ENCODE peak calls at places on chromosomes 16 and 17, in five cellular contexts. G is GM12878, Y is A549, V is SK-N-SH, N is K562. W is an unnamed sample.

GRCh38 chr17:81400154-81400938 is 5.1 kb downstream of the BAHCC1 start:
- DNase-seq in Y (peak; percentile 68), N (peak; percentile 71), G (no peak), V (no peak), W (peak; percentile 60)

GRCh38 chr16:89152831-89153700 is 18.5 kb upstream of the CDH15 start:
- DNase-seq in Y (no peak), N (no peak), G (no peak), V (no peak), W (no peak)

GRCh38 chr16:21301168-21301894 is 23.2 kb upstream of the CRYM start:
- DNase-seq in V (peak; percentile 90), G (peak; percentile 66), Y (peak; percentile 93), N (peak; percentile 85), W (peak; percentile 61)

GRCh38 chr17:64032081-64032480 is 11.6 kb upstream of the ICAM2 start:
- DNase-seq in Y (no peak), V (no peak), G (no peak), N (no peak), W (peak; percentile 34)

GRCh38 chr17:66711403-66711802 is 123.5 kb upstream of the CACNG5 start:
- DNase-seq in G (no peak), N (no peak), V (no peak), Y (no peak), W (no peak)

GRCh38 chr17:50935201-50936124 is 69.3 kb upstream of the TOB1 start:
- DNase-seq in Y (peak; percentile 98), G (no peak), N (no peak), V (no peak), W (no peak)

GRCh38 chr16:1960665-1961630 is 1.6 kb downstream of the NDUFB10 start:
- DNase-seq in V (no peak), G (no peak), N (no peak), Y (peak; percentile 72), W (peak; percentile 50)

GRCh38 chr16:89100601-89101302 is 7.1 kb downstream of the ACSF3 start:
- DNase-seq in G (no peak), Y (no peak), N (no peak), V (no peak), W (no peak)

GRCh38 chr16:30406911-30407793 is at the start of gene ZNF771:
- DNase-seq in G (no peak), V (peak; percentile 96), Y (peak; percentile 90), N (peak; percentile 94), W (peak; percentile 76)

GRCh38 chr17:74822329-74823175 is 37.1 kb downstream of the GRIN2C start:
- DNase-seq in V (no peak), G (no peak), Y (no peak), N (no peak), W (no peak)

GRCh38 chr16:88923926-88924833 is 52.8 kb downstream of the CBFA2T3 start:
- DNase-seq in G (no peak), N (no peak), V (no peak), Y (no peak), W (no peak)

GRCh38 chr16:47721016-47721673 is 260.0 kb downstream of the PHKB start:
- DNase-seq in N (no peak), Y (no peak), V (no peak), G (no peak), W (no peak)

GRCh38 chr17:13410214-13410613 is 191.5 kb downstream of the HS3ST3A1 start:
- DNase-seq in N (no peak), V (no peak), G (no peak), Y (no peak), W (no peak)

GRCh38 chr17:29243792-29244191 is 2.9 kb upstream of the CRYBA1 start:
- DNase-seq in V (peak; percentile 80), G (no peak), Y (peak; percentile 83), N (peak; percentile 46), W (peak; percentile 44)

GRCh38 chr17:43791589-43791988 is 11.4 kb downstream of the CFAP97D1 start:
- DNase-seq in N (peak; percentile 57), Y (peak; percentile 71), V (peak; percentile 55), G (no peak), W (peak; percentile 49)

GRCh38 chr17:50676065-50676975 is 31.4 kb downstream of the ANKRD40 start:
- DNase-seq in N (no peak), V (no peak), G (no peak), Y (no peak), W (no peak)

GRCh38 chr16:15949210-15950166 is at the start of gene ABCC1:
- DNase-seq in N (peak; percentile 87), G (no peak), V (peak; percentile 95), Y (peak; percentile 65), W (no peak)

GRCh38 chr17:3647251-3647650 is 10.7 kb downstream of the CTNS start:
- DNase-seq in N (no peak), Y (no peak), G (no peak), V (no peak), W (no peak)

GRCh38 chr17:49834118-49834743 is 13.6 kb downstream of the TAC4 start:
- DNase-seq in G (no peak), V (no peak), Y (no peak), N (no peak), W (peak; percentile 46)

GRCh38 chr16:19696312-19696711 is 21.7 kb downstream of the KNOP1 start:
- DNase-seq in G (no peak), V (no peak), N (peak; percentile 57), Y (peak; percentile 82), W (peak; percentile 88)

GRCh38 chr16:29900102-29900887 is at the start of gene ASPHD1:
- DNase-seq in G (no peak), N (peak; percentile 91), V (peak; percentile 92), Y (peak; percentile 77), W (peak; percentile 86)

GRCh38 chr16:56632848-56633365 is 448 bp downstream of the MT1M start:
- DNase-seq in V (no peak), N (no peak), Y (no peak), G (no peak), W (no peak)

GRCh38 chr16:56631197-56631596 is 1.3 kb upstream of the MT1M start:
- DNase-seq in N (no peak), G (no peak), V (no peak), Y (no peak), W (no peak)

GRCh38 chr16:56631832-56632159 is 663 bp upstream of the MT1M start:
- DNase-seq in Y (no peak), G (no peak), V (no peak), N (no peak), W (no peak)

GRCh38 chr16:56633535-56633934 is 1.1 kb downstream of the MT1M start:
- DNase-seq in V (no peak), G (no peak), N (no peak), Y (no peak), W (no peak)

DNA sequence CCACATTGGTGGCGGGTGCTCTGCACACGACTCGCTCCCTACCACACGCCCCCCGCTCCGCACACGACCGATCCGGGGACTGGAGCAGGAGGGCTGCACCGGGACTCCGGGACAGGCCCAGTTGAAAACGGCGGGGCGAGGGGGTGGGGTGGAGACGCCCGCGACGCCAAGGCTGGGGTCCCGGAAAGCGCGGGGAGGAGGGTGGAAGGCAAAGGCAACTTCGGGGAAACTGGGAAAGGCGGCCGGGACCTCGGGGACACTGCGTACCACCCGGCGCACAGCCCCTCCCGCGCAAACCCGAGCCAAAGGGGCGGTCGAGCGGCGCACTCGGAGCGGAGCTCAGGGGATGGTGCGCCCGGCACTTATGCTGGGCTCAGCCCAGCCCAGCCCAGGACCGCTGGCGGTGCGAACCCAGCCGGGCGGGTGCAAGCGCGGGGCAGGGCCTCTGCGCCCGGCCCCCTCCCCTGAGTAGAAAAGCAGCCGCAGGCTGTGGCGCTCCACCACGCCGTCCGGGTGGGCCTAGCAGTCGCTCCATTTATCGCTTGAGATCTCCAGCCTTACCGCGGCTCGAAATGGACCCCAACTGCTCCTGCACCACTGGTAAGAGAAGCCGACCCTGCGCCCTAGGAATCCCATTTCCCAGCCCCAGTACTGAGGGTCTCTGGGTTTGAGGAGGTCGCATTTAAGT is at the start of gene MT1M:
- DNase-seq in V (peak; percentile 66), Y (no peak), N (no peak), G (no peak), W (no peak)
- TF ChIP-seq RCOR1 in V (no peak), Y (no peak), N (no peak), G (no peak), W (no peak)

GRCh38 chr17:880871-881269 is 98.7 kb downstream of the NXN start:
- DNase-seq in V (no peak), G (no peak), Y (no peak), N (no peak), W (no peak)
- H3K27ac ChIP-seq in V (no peak overlapping the region), G (no peak overlapping the region), Y (no peak overlapping the region), N (no peak overlapping the region), W (no peak overlapping the region)

DNA sequence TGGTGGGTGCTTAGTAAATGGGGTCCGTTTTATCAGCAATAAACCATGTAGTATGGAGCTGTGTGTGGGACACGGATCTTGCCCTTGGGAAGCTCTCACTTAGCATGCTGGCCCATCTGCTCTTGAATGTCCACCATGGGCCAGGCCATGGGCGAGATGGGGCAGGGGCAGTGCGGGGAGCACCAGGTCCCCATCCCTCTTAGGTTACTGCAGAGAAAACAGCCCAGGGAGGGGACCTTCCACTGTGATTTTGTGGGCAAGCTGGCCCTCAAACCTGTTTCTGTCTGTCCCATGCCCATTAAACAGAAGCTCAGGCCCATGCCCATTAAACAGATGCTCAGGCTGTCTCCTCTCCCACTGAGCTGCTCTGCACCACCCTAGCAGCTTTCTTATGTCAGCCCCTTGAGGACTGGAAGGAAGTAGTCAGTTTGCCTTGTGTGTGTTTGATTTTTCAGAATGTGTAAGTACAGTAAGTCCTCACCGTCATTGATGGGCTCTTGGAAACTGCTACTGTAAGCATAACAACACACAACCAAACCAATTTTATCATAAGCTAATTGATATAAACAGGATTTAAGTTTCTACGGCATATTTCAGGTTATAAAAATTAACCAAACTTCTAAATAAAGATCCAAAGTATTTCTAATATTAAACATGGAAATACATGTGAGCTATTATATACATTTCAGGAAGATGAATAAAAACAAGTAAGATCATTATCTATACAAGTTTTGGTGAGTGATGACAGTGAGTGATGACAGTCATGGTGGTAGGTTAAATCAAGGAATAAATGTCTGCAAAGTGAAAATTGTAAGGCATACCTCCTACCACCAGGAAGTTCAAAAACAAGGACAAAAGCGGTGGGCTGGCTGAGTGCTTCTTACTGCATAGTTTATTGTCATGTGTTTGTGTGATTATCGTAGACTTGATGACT is 11.5 kb downstream of the MPRIP start:
- DNase-seq in N (no peak), V (no peak), Y (no peak), G (no peak), W (no peak)
- TF ChIP-seq RCOR1 in N (no peak), V (no peak), Y (no peak), G (no peak), W (no peak)

GRCh38 chr16:11554054-11554453 is 32.7 kb downstream of the LITAF start:
- DNase-seq in Y (peak; percentile 68), G (no peak), N (no peak), V (no peak), W (no peak)

GRCh38 chr16:11550651-11551498 is 35.8 kb downstream of the LITAF start:
- DNase-seq in N (no peak), G (no peak), Y (peak; percentile 57), V (no peak), W (no peak)

GRCh38 chr16:11551842-11552241 is 34.9 kb downstream of the LITAF start:
- DNase-seq in G (no peak), Y (no peak), N (no peak), V (no peak), W (no peak)

GRCh38 chr16:11552445-11552844 is 34.3 kb downstream of the LITAF start:
- DNase-seq in Y (no peak), V (no peak), G (no peak), N (no peak), W (no peak)

DNA sequence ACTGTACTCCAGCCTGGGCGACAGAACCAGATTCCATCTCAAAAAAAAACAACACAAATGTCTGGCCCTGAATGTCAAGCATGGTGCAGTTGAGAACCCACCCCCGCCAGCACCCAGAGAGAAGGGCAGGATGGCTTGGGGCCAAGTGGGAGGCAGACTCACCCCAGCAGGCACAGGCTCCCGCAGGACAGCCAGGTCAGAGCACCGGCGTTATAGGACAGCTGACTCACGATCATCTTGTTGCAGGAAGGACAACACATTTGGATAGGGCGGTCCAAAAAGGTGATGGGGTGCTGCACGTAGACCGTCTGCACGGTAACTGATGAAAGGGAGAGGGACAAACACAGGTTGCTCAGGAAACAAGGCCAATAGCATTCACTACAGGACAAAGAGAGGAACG is 33.3 kb downstream of the LITAF start:
- DNase-seq in V (no peak), Y (peak; percentile 40), G (no peak), N (no peak), W (no peak)
- H3K27ac ChIP-seq in V (no peak overlapping the region), Y (peak overlapping the region; percentile 62), G (no peak overlapping the region), N (no peak overlapping the region), W (no peak overlapping the region)